ENCODE peak calls at places on chromosomes 4 and X, in eight cellular contexts. M is upper lobe of right lung; K is CD4-positive, alpha-beta T cell; H is T-helper 17 cell; N is Panc1; V is GM23248; C is left lung; Z is stomach. T is an unnamed sample.

GRCh38 chr4:95637047-95637600 is 88.4 kb upstream of the UNC5C start:
- DNase-seq in M (no peak), K (no peak), H (no peak), N (no peak), V (no peak), C (no peak), Z (no peak), T (peak; percentile 55)

GRCh38 chr4:145679520-145679919 is 426 bp upstream of the C4orf51 start:
- DNase-seq in M (no peak), K (no peak), H (no peak), N (no peak), V (peak; percentile 93), C (no peak), Z (peak; percentile 32), T (no peak)

GRCh38 chrX:18424482-18425198 is 768 bp upstream of the CDKL5 start:
- DNase-seq in M (peak; percentile 57), K (no peak), H (peak; percentile 3), N (no peak), V (peak; percentile 61), C (peak; percentile 45), Z (no peak), T (peak; percentile 69)

GRCh38 chrX:46571423-46572294 is 1.9 kb upstream of the CHST7 start:
- DNase-seq in M (no peak), K (no peak), H (no peak), N (no peak), V (no peak), C (no peak), Z (no peak), T (no peak)

GRCh38 chr4:106095408-106095807 is 200.1 kb downstream of the NPNT start:
- DNase-seq in M (no peak), K (no peak), H (no peak), N (no peak), V (no peak), C (no peak), Z (no peak), T (no peak)

GRCh38 chrX:124940536-124940935 is 379.1 kb upstream of the TEX13C start:
- DNase-seq in M (no peak), K (no peak), H (no peak), N (no peak), V (no peak), C (no peak), Z (no peak), T (no peak)

GRCh38 chrX:6052111-6052745 is 176.4 kb downstream of the NLGN4X start:
- DNase-seq in M (no peak), K (no peak), H (no peak), N (no peak), V (no peak), C (no peak), Z (no peak), T (no peak)

GRCh38 chrX:48958635-48959094 is 1.3 kb upstream of the OTUD5 start:
- DNase-seq in M (peak; percentile 64), K (no peak), H (no peak), N (no peak), V (peak; percentile 86), C (no peak), Z (peak; percentile 32), T (peak; percentile 52)

GRCh38 chr4:3387154-3387942 is 54.4 kb upstream of the HGFAC start:
- DNase-seq in M (no peak), K (no peak), H (no peak), N (no peak), V (no peak), C (peak; percentile 59), Z (no peak), T (no peak)

GRCh38 chrX:153651540-153652079 is 4.6 kb downstream of the DUSP9 start:
- DNase-seq in M (no peak), K (no peak), H (no peak), N (no peak), V (peak; percentile 28), C (no peak), Z (no peak), T (no peak)

GRCh38 chr4:145266881-145267280 is 86.5 kb upstream of the OTUD4 start:
- DNase-seq in M (no peak), K (no peak), H (no peak), N (no peak), V (no peak), C (no peak), Z (no peak), T (no peak)

GRCh38 chrX:14032383-14032782 is 2.7 kb upstream of the GEMIN8 start:
- DNase-seq in M (no peak), K (peak; percentile 38), H (peak; percentile 26), N (no peak), V (peak; percentile 55), C (no peak), Z (peak; percentile 53), T (peak; percentile 57)

GRCh38 chr4:120754590-120754989 is 167.9 kb downstream of the PRDM5 start:
- DNase-seq in M (no peak), K (no peak), H (no peak), N (no peak), V (no peak), C (no peak), Z (no peak), T (no peak)

GRCh38 chr4:16102356-16102755 is 18.5 kb upstream of the PROM1 start:
- DNase-seq in M (no peak), K (no peak), H (no peak), N (no peak), V (no peak), C (no peak), Z (no peak), T (no peak)

GRCh38 chr4:76984127-76984526 is 34.6 kb downstream of the SEPTIN11 start:
- DNase-seq in M (no peak), K (no peak), H (no peak), N (no peak), V (peak; percentile 74), C (no peak), Z (no peak), T (no peak)

GRCh38 chrX:40521868-40522450 is 58.8 kb upstream of the ATP6AP2 start:
- DNase-seq in M (no peak), K (no peak), H (no peak), N (no peak), V (no peak), C (no peak), Z (no peak), T (no peak)

GRCh38 chrX:63673896-63674295 is 111.1 kb downstream of the ARHGEF9 start:
- DNase-seq in M (no peak), K (no peak), H (no peak), N (no peak), V (no peak), C (no peak), Z (no peak), T (no peak)
- H3K9me3 ChIP-seq in M (no peaks in the 10 kb centered on the region), K (no peaks in the 10 kb centered on the region), H (no peaks in the 10 kb centered on the region), N (no peaks in the 10 kb centered on the region), V (no peaks in the 10 kb centered on the region), C (no peaks in the 10 kb centered on the region), Z (no peaks in the 10 kb centered on the region), T (no peaks in the 10 kb centered on the region)

GRCh38 chrX:117096528-117096927 is 633.8 kb upstream of the CT83 start:
- DNase-seq in M (no peak), K (no peak), H (no peak), N (no peak), V (no peak), C (no peak), Z (no peak), T (no peak)

GRCh38 chrX:117095393-117095792 is 632.6 kb upstream of the CT83 start:
- DNase-seq in M (no peak), K (no peak), H (no peak), N (no peak), V (no peak), C (no peak), Z (no peak), T (no peak)

GRCh38 chrX:117092641-117093040 is 629.9 kb upstream of the CT83 start:
- DNase-seq in M (no peak), K (no peak), H (no peak), N (no peak), V (no peak), C (no peak), Z (no peak), T (no peak)

GRCh38 chrX:117094149-117094548 is 631.4 kb upstream of the CT83 start:
- DNase-seq in M (no peak), K (no peak), H (no peak), N (no peak), V (no peak), C (no peak), Z (no peak), T (no peak)

DNA sequence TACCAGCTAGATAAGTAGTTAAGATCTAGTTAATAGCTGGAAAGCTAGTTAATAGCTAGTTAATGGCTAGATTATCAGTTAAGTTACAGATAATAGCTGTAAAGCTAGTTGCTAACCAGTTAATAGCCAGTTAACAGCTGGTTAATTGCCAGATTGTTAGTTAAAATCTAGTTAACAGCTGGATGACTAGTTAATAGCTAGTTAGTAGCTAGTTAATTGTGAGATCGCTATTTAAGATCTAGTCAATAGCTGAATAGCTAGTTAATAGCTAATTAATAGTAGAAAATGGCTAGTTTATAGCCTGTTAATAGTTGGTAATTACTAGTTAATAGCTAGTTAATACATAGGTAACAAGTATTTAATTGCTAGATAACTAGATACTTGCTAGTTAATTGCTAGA is 630.5 kb upstream of the CT83 start:
- DNase-seq in M (no peak), K (no peak), H (no peak), N (no peak), V (no peak), C (no peak), Z (no peak), T (no peak)
- H3K9me3 ChIP-seq in M (no peaks in the 10 kb centered on the region), K (peaks cover 1% of the 10 kb centered on the region), H (no peaks in the 10 kb centered on the region), N (peaks cover 44% of the 10 kb centered on the region), V (no peaks in the 10 kb centered on the region), C (peaks cover 8% of the 10 kb centered on the region), Z (no peaks in the 10 kb centered on the region), T (peaks cover 49% of the 10 kb centered on the region)

GRCh38 chrX:10117301-10117700 is 39.5 kb upstream of the CLCN4 start:
- DNase-seq in M (no peak), K (no peak), H (no peak), N (no peak), V (no peak), C (no peak), Z (no peak), T (no peak)
- H3K9me3 ChIP-seq in M (no peaks in the 10 kb centered on the region), K (no peaks in the 10 kb centered on the region), H (no peaks in the 10 kb centered on the region), N (peaks cover 11% of the 10 kb centered on the region), V (no peaks in the 10 kb centered on the region), C (no peaks in the 10 kb centered on the region), Z (no peaks in the 10 kb centered on the region), T (peaks cover 29% of the 10 kb centered on the region)

GRCh38 chrX:56385960-56386359 is 153.8 kb downstream of the KLF8 start:
- DNase-seq in M (no peak), K (no peak), H (no peak), N (no peak), V (no peak), C (no peak), Z (no peak), T (no peak)
- H3K9me3 ChIP-seq in M (no peaks in the 10 kb centered on the region), K (no peaks in the 10 kb centered on the region), H (no peaks in the 10 kb centered on the region), N (no peaks in the 10 kb centered on the region), V (no peaks in the 10 kb centered on the region), C (no peaks in the 10 kb centered on the region), Z (no peaks in the 10 kb centered on the region), T (peaks cover 4% of the 10 kb centered on the region)

T was measured in neural progenitor cell.